ENCODE peak calls at places on chromosomes 5 and 9, in five cellular contexts. A is NCI-H1694, R is esophagus squamous epithelium, G is EH, B is NCI-H2171 treated with DMSO at 0.1 percent for 48 hours. I is an unnamed sample.

GRCh38 chr5:65556718-65557117 is 6.2 kb downstream of the CENPK start:
- DNase-seq in A (no peak), R (no peak), G (no peak), B (no peak), I (no peak)

GRCh38 chr5:102582706-102583105 is 83.9 kb upstream of the SLCO6A1 start:
- DNase-seq in R (no peak), G (peak; percentile 11), A (no peak), B (no peak), I (no peak)

GRCh38 chr9:29044959-29045358 is 1471.7 kb upstream of the C9orf72 start:
- DNase-seq in A (no peak), B (no peak), G (no peak), R (no peak), I (no peak)

GRCh38 chr9:112332977-112333638 is at the start of gene PTBP3:
- DNase-seq in B (peak; percentile 72), R (peak; percentile 19), G (peak; percentile 77), A (peak; percentile 23), I (peak; percentile 88)

GRCh38 chr9:119736478-119737454 is 367.5 kb upstream of the BRINP1 start:
- DNase-seq in R (peak; percentile 10), A (no peak), B (no peak), G (no peak), I (no peak)

GRCh38 chr5:91417219-91417618 is 34.1 kb upstream of the ARRDC3 start:
- DNase-seq in R (no peak), A (no peak), B (no peak), G (peak; percentile 11), I (no peak)

GRCh38 chr9:137789295-137789895 is 88.2 kb upstream of the CACNA1B start:
- DNase-seq in A (no peak), G (no peak), R (no peak), B (no peak), I (no peak)

GRCh38 chr9:82191082-82191481 is 202.5 kb downstream of the SPATA31D1 start:
- DNase-seq in B (no peak), R (no peak), A (no peak), G (no peak), I (no peak)

GRCh38 chr5:173963107-173963506 is 25.9 kb upstream of the C5orf47 start:
- DNase-seq in B (no peak), R (no peak), A (no peak), G (peak; percentile 85), I (no peak)

GRCh38 chr9:72800326-72800994 is 152.4 kb downstream of the ALDH1A1 start:
- DNase-seq in R (no peak), A (no peak), B (no peak), G (no peak), I (no peak)

GRCh38 chr9:94761506-94761905 is 35.0 kb downstream of the AOPEP start:
- DNase-seq in R (no peak), G (no peak), B (no peak), A (no peak), I (no peak)

I was measured in ascending aorta.